ENCODE peak calls at places on chromosomes 1 and 21, in nine cellular contexts. M is HAP-1, P is heart left ventricle, I is body of pancreas, T is tibial artery, J is stomach, S is lower lobe of right lung, Q is tibial nerve, R is ovary. W is an unnamed sample.
A peak's percentile ranks its signal among the peaks of the same experiment; 100 is the strongest.

GRCh38 chr1:230068952-230069684 is 2.1 kb downstream of the GALNT2 start:
- DNase-seq in M (peak; percentile 22), P (no peak), I (no peak), T (no peak), J (peak; percentile 43), S (no peak), Q (no peak), R (no peak), W (peak; percentile 21)

GRCh38 chr1:245550702-245551008 is 395.9 kb downstream of the KIF26B start:
- DNase-seq in M (no peak), P (no peak), I (no peak), T (no peak), J (no peak), S (no peak), Q (no peak), R (no peak), W (no peak)

GRCh38 chr1:55986003-55986402 is 593.4 kb downstream of the PLPP3 start:
- DNase-seq in M (no peak), P (no peak), I (no peak), T (no peak), J (no peak), S (no peak), Q (no peak), R (no peak), W (no peak)

GRCh38 chr1:176033879-176034278 is 173.2 kb downstream of the COP1 start:
- DNase-seq in M (no peak), P (no peak), I (no peak), T (no peak), J (no peak), S (no peak), Q (no peak), R (no peak), W (no peak)

GRCh38 chr1:17791464-17791863 is 36.3 kb downstream of the ACTL8 start:
- DNase-seq in M (no peak), P (no peak), I (no peak), T (no peak), J (no peak), S (no peak), Q (no peak), R (no peak), W (no peak)

GRCh38 chr21:37687001-37687400 is 229.3 kb downstream of the KCNJ6 start:
- DNase-seq in M (no peak), P (no peak), I (no peak), T (no peak), J (no peak), S (no peak), Q (no peak), R (no peak), W (no peak)

GRCh38 chr1:56516539-56517252 is 62.7 kb downstream of the PLPP3 start:
- DNase-seq in M (no peak), P (no peak), I (peak; percentile 41), T (no peak), J (peak; percentile 37), S (no peak), Q (no peak), R (no peak), W (peak; percentile 81)

GRCh38 chr1:35644204-35644603 is 2.9 kb upstream of the PSMB2 start:
- DNase-seq in M (no peak), P (no peak), I (no peak), T (no peak), J (no peak), S (no peak), Q (no peak), R (no peak), W (no peak)

GRCh38 chr1:240350910-240351331 is 259.2 kb downstream of the FMN2 start:
- DNase-seq in M (no peak), P (no peak), I (no peak), T (no peak), J (no peak), S (no peak), Q (no peak), R (no peak), W (no peak)

GRCh38 chr21:45135122-45135521 is 60.7 kb downstream of the ADARB1 start:
- DNase-seq in M (no peak), P (no peak), I (no peak), T (peak; percentile 66), J (no peak), S (no peak), Q (no peak), R (no peak), W (no peak)

GRCh38 chr1:147547065-147547464 is 5.8 kb downstream of the BCL9 start:
- DNase-seq in M (no peak), P (no peak), I (no peak), T (no peak), J (no peak), S (no peak), Q (no peak), R (no peak), W (no peak)

GRCh38 chr1:84174051-84174556 is 30.0 kb downstream of the PRKACB start:
- DNase-seq in M (peak; percentile 8), P (no peak), I (no peak), T (no peak), J (no peak), S (no peak), Q (no peak), R (no peak), W (no peak)

GRCh38 chr1:211619033-211619996 is 40.4 kb upstream of the SLC30A1 start:
- DNase-seq in M (no peak), P (no peak), I (no peak), T (no peak), J (no peak), S (no peak), Q (no peak), R (no peak), W (no peak)

GRCh38 chr1:7783178-7783711 is 846 bp upstream of the PER3 start:
- DNase-seq in M (peak; percentile 86), P (peak; percentile 87), I (peak; percentile 81), T (peak; percentile 78), J (peak; percentile 71), S (peak; percentile 88), Q (peak; percentile 43), R (peak; percentile 80), W (no peak)

GRCh38 chr1:6345460-6345859 is 48.1 kb downstream of the ACOT7 start:
- DNase-seq in M (no peak), P (no peak), I (no peak), T (no peak), J (no peak), S (no peak), Q (no peak), R (no peak), W (no peak)

GRCh38 chr1:159598196-159598595 is 10.6 kb downstream of the APCS start:
- DNase-seq in M (no peak), P (no peak), I (no peak), T (no peak), J (no peak), S (no peak), Q (no peak), R (no peak), W (no peak)

GRCh38 chr1:25771246-25772114 is 28.5 kb upstream of the SELENON start:
- DNase-seq in M (peak; percentile 79), P (peak; percentile 69), I (peak; percentile 87), T (no peak), J (peak; percentile 87), S (peak; percentile 65), Q (peak; percentile 16), R (no peak), W (peak; percentile 59)

GRCh38 chr1:7379445-7379971 is 391.6 kb upstream of the VAMP3 start:
- DNase-seq in M (no peak), P (peak; percentile 8), I (no peak), T (no peak), J (peak; percentile 19), S (no peak), Q (no peak), R (no peak), W (peak; percentile 40)

GRCh38 chr1:16981269-16981849 is 939 bp upstream of the MFAP2 start:
- DNase-seq in M (no peak), P (no peak), I (no peak), T (no peak), J (no peak), S (no peak), Q (no peak), R (no peak), W (no peak)

GRCh38 chr1:201711101-201711597 is 117.8 kb upstream of the IPO9 start:
- DNase-seq in M (no peak), P (no peak), I (no peak), T (no peak), J (no peak), S (no peak), Q (no peak), R (no peak), W (no peak)
- H3K4me1 ChIP-seq in M (peaks cover 4% of the 10 kb centered on the region), P (peaks cover 83% of the 10 kb centered on the region), I (peaks cover 36% of the 10 kb centered on the region), T (peaks cover 71% of the 10 kb centered on the region), J (peaks cover 33% of the 10 kb centered on the region), S (peaks cover 68% of the 10 kb centered on the region), Q (peaks cover 55% of the 10 kb centered on the region), R (peaks cover 28% of the 10 kb centered on the region), W (no peaks in the 10 kb centered on the region)

GRCh38 chr1:203797216-203797615 is 1.8 kb downstream of the ZBED6 start:
- DNase-seq in M (no peak), P (no peak), I (no peak), T (no peak), J (no peak), S (no peak), Q (no peak), R (no peak), W (no peak)
- H3K4me1 ChIP-seq in M (peaks cover 15% of the 10 kb centered on the region), P (peaks cover 58% of the 10 kb centered on the region), I (peaks cover 60% of the 10 kb centered on the region), T (peaks cover 37% of the 10 kb centered on the region), J (peaks cover 34% of the 10 kb centered on the region), S (peaks cover 57% of the 10 kb centered on the region), Q (peaks cover 51% of the 10 kb centered on the region), R (peaks cover 17% of the 10 kb centered on the region), W (peaks cover 10% of the 10 kb centered on the region)

GRCh38 chr1:94797286-94797685 is 22.9 kb upstream of the SLC44A3 start:
- DNase-seq in M (no peak), P (no peak), I (no peak), T (no peak), J (no peak), S (no peak), Q (no peak), R (no peak), W (no peak)

GRCh38 chr1:94796269-94796668 is 23.9 kb upstream of the SLC44A3 start:
- DNase-seq in M (no peak), P (no peak), I (no peak), T (no peak), J (no peak), S (no peak), Q (no peak), R (no peak), W (no peak)

GRCh38 chr1:94798054-94798453 is 22.1 kb upstream of the SLC44A3 start:
- DNase-seq in M (no peak), P (no peak), I (no peak), T (no peak), J (no peak), S (no peak), Q (no peak), R (no peak), W (no peak)

GRCh38 chr1:94792876-94793605 is 27.1 kb upstream of the SLC44A3 start:
- DNase-seq in M (no peak), P (no peak), I (no peak), T (peak; percentile 55), J (no peak), S (no peak), Q (peak; percentile 41), R (no peak), W (no peak)

GRCh38 chr1:94795321-94795899 is 24.7 kb upstream of the SLC44A3 start:
- DNase-seq in M (no peak), P (no peak), I (no peak), T (no peak), J (no peak), S (no peak), Q (no peak), R (no peak), W (no peak)
- H3K4me1 ChIP-seq in M (peaks cover 35% of the 10 kb centered on the region), P (peaks cover 16% of the 10 kb centered on the region), I (peaks cover 13% of the 10 kb centered on the region), T (peaks cover 12% of the 10 kb centered on the region), J (no peaks in the 10 kb centered on the region), S (peaks cover 39% of the 10 kb centered on the region), Q (peaks cover 13% of the 10 kb centered on the region), R (peaks cover 11% of the 10 kb centered on the region), W (no peaks in the 10 kb centered on the region)

GRCh38 chr21:38821248-38821647 is 15.5 kb downstream of the ETS2 start:
- DNase-seq in M (no peak), P (no peak), I (no peak), T (no peak), J (no peak), S (no peak), Q (no peak), R (no peak), W (no peak)
- H3K4me1 ChIP-seq in M (no peaks in the 10 kb centered on the region), P (peaks cover 44% of the 10 kb centered on the region), I (no peaks in the 10 kb centered on the region), T (peaks cover 45% of the 10 kb centered on the region), J (peaks cover 49% of the 10 kb centered on the region), S (peaks cover 87% of the 10 kb centered on the region), Q (peaks cover 16% of the 10 kb centered on the region), R (peaks cover 2% of the 10 kb centered on the region), W (no peaks in the 10 kb centered on the region)

W was measured in prostate gland.